ENCODE peak calls at places on chromosomes 16 and 17, in eight cellular contexts. One of them, this sample, is unnamed.
A peak's percentile ranks its signal among the peaks of the same experiment; 100 is the strongest.

GRCh38 chr17:73644145-73645049 is at the start of gene SDK2:
- DNase-seq in heart right ventricle: no peak
- DNase-seq in AG09319: no peak
- DNase-seq in Calu3: peak; percentile 12
- DNase-seq in mesothelial cell of epicardium: peak; percentile 65
- DNase-seq in hepatocyte: peak; percentile 53
- DNase-seq in chondrocyte: no peak
- DNase-seq in cardiac muscle cell: peak; percentile 5
- DNase-seq in this sample: peak; percentile 20

GRCh38 chr17:57406131-57406980 is 150.0 kb downstream of the MSI2 start:
- DNase-seq in chondrocyte: no peak
- DNase-seq in hepatocyte: no peak
- DNase-seq in mesothelial cell of epicardium: no peak
- DNase-seq in cardiac muscle cell: peak; percentile 76
- DNase-seq in AG09319: no peak
- DNase-seq in Calu3: no peak
- DNase-seq in heart right ventricle: no peak
- DNase-seq in this sample: no peak

GRCh38 chr16:74867281-74867849 is 92.7 kb upstream of the FA2H start:
- DNase-seq in Calu3: no peak
- DNase-seq in mesothelial cell of epicardium: no peak
- DNase-seq in AG09319: no peak
- DNase-seq in chondrocyte: no peak
- DNase-seq in cardiac muscle cell: no peak
- DNase-seq in heart right ventricle: no peak
- DNase-seq in hepatocyte: no peak
- DNase-seq in this sample: no peak

GRCh38 chr17:48187867-48188608 is 80.5 kb downstream of the SNX11 start:
- DNase-seq in Calu3: no peak
- DNase-seq in heart right ventricle: no peak
- DNase-seq in mesothelial cell of epicardium: no peak
- DNase-seq in chondrocyte: no peak
- DNase-seq in cardiac muscle cell: no peak
- DNase-seq in AG09319: no peak
- DNase-seq in hepatocyte: no peak
- DNase-seq in this sample: no peak

GRCh38 chr17:77794846-77795245 is 163.7 kb upstream of the TNRC6C start:
- DNase-seq in mesothelial cell of epicardium: no peak
- DNase-seq in chondrocyte: peak; percentile 61
- DNase-seq in cardiac muscle cell: no peak
- DNase-seq in AG09319: no peak
- DNase-seq in Calu3: no peak
- DNase-seq in hepatocyte: no peak
- DNase-seq in heart right ventricle: no peak
- DNase-seq in this sample: no peak

GRCh38 chr17:78558181-78558850 is 18.9 kb downstream of the DNAH17 start:
- DNase-seq in AG09319: no peak
- DNase-seq in Calu3: no peak
- DNase-seq in hepatocyte: no peak
- DNase-seq in cardiac muscle cell: peak; percentile 30
- DNase-seq in chondrocyte: no peak
- DNase-seq in heart right ventricle: no peak
- DNase-seq in mesothelial cell of epicardium: no peak
- DNase-seq in this sample: peak; percentile 67

GRCh38 chr17:39404542-39405378 is 3.3 kb upstream of the FBXL20 start:
- DNase-seq in mesothelial cell of epicardium: peak; percentile 30
- DNase-seq in AG09319: peak; percentile 41
- DNase-seq in hepatocyte: no peak
- DNase-seq in Calu3: peak; percentile 38
- DNase-seq in heart right ventricle: no peak
- DNase-seq in chondrocyte: no peak
- DNase-seq in cardiac muscle cell: peak; percentile 85
- DNase-seq in this sample: peak; percentile 86

GRCh38 chr17:65515959-65516948 is 45.2 kb downstream of the AXIN2 start:
- DNase-seq in mesothelial cell of epicardium: no peak
- DNase-seq in cardiac muscle cell: peak; percentile 50
- DNase-seq in chondrocyte: no peak
- DNase-seq in Calu3: no peak
- DNase-seq in heart right ventricle: no peak
- DNase-seq in hepatocyte: peak; percentile 58
- DNase-seq in AG09319: peak; percentile 60
- DNase-seq in this sample: no peak

GRCh38 chr16:75471723-75472634 is 7.5 kb upstream of the TMEM170A start:
- DNase-seq in chondrocyte: no peak
- DNase-seq in hepatocyte: peak; percentile 83
- DNase-seq in cardiac muscle cell: peak; percentile 78
- DNase-seq in heart right ventricle: no peak
- DNase-seq in Calu3: peak; percentile 64
- DNase-seq in AG09319: peak; percentile 36
- DNase-seq in mesothelial cell of epicardium: no peak
- DNase-seq in this sample: peak; percentile 69

GRCh38 chr17:17813055-17813724 is 23.6 kb downstream of the SREBF1 start:
- DNase-seq in AG09319: no peak
- DNase-seq in chondrocyte: no peak
- DNase-seq in heart right ventricle: no peak
- DNase-seq in cardiac muscle cell: no peak
- DNase-seq in Calu3: no peak
- DNase-seq in mesothelial cell of epicardium: no peak
- DNase-seq in hepatocyte: no peak
- DNase-seq in this sample: no peak

GRCh38 chr17:75547091-75547490 is 21.6 kb downstream of the LLGL2 start:
- DNase-seq in mesothelial cell of epicardium: no peak
- DNase-seq in cardiac muscle cell: no peak
- DNase-seq in heart right ventricle: no peak
- DNase-seq in Calu3: no peak
- DNase-seq in hepatocyte: no peak
- DNase-seq in AG09319: no peak
- DNase-seq in chondrocyte: no peak
- DNase-seq in this sample: no peak

GRCh38 chr16:24538756-24539294 is 541 bp upstream of the RBBP6 start:
- DNase-seq in hepatocyte: no peak
- DNase-seq in cardiac muscle cell: no peak
- DNase-seq in AG09319: no peak
- DNase-seq in Calu3: no peak
- DNase-seq in mesothelial cell of epicardium: no peak
- DNase-seq in heart right ventricle: no peak
- DNase-seq in chondrocyte: no peak
- DNase-seq in this sample: no peak

GRCh38 chr17:231191-231965 is 49.9 kb upstream of the DOC2B start:
- DNase-seq in chondrocyte: peak; percentile 77
- DNase-seq in AG09319: no peak
- DNase-seq in Calu3: no peak
- DNase-seq in hepatocyte: no peak
- DNase-seq in cardiac muscle cell: no peak
- DNase-seq in heart right ventricle: no peak
- DNase-seq in mesothelial cell of epicardium: peak; percentile 33
- DNase-seq in this sample: no peak

GRCh38 chr17:47703191-47703591 is 9.2 kb downstream of the TBKBP1 start:
- DNase-seq in heart right ventricle: no peak
- DNase-seq in Calu3: no peak
- DNase-seq in hepatocyte: no peak
- DNase-seq in AG09319: no peak
- DNase-seq in mesothelial cell of epicardium: no peak
- DNase-seq in chondrocyte: peak; percentile 89
- DNase-seq in cardiac muscle cell: no peak
- DNase-seq in this sample: no peak

GRCh38 chr16:70675851-70676513 is 9.9 kb downstream of the MTSS2 start:
- DNase-seq in mesothelial cell of epicardium: no peak
- DNase-seq in AG09319: no peak
- DNase-seq in Calu3: no peak
- DNase-seq in hepatocyte: no peak
- DNase-seq in heart right ventricle: peak; percentile 47
- DNase-seq in chondrocyte: no peak
- DNase-seq in cardiac muscle cell: no peak
- DNase-seq in this sample: no peak

GRCh38 chr17:57999010-57999495 is 8.0 kb downstream of the SRSF1 start:
- DNase-seq in mesothelial cell of epicardium: no peak
- DNase-seq in heart right ventricle: no peak
- DNase-seq in hepatocyte: no peak
- DNase-seq in chondrocyte: no peak
- DNase-seq in cardiac muscle cell: no peak
- DNase-seq in Calu3: no peak
- DNase-seq in AG09319: no peak
- DNase-seq in this sample: no peak

GRCh38 chr16:78916928-78917545 is 683.5 kb downstream of the MAF start:
- DNase-seq in Calu3: no peak
- DNase-seq in chondrocyte: no peak
- DNase-seq in cardiac muscle cell: no peak
- DNase-seq in heart right ventricle: no peak
- DNase-seq in AG09319: no peak
- DNase-seq in mesothelial cell of epicardium: no peak
- DNase-seq in hepatocyte: no peak
- DNase-seq in this sample: no peak

GRCh38 chr16:85358704-85359146 is 246.5 kb upstream of the CIBAR2 start:
- DNase-seq in heart right ventricle: no peak
- DNase-seq in mesothelial cell of epicardium: no peak
- DNase-seq in hepatocyte: no peak
- DNase-seq in Calu3: no peak
- DNase-seq in cardiac muscle cell: no peak
- DNase-seq in AG09319: no peak
- DNase-seq in chondrocyte: no peak
- DNase-seq in this sample: no peak

DNA sequence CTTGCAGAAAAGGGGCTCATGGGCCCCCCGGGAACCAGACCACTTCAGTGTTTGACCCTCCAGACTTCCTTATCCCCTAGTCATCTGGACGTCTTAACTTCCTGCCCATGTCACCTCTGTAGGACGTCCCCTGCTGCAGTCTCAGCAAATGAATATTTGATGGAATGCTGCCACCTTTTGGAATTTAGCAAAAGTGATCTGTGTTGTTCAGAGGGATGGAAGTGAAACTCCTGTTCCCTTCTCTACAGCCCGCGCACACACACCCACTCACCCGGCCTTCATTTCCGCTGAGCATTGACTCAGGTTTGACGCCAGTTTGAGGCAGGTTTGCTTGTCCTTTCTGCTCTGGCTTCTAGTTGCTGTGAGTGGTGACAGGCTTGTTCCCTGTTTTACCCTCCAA is 507.2 kb upstream of the EEF2KMT start:
- DNase-seq in cardiac muscle cell: no peak
- DNase-seq in AG09319: no peak
- DNase-seq in heart right ventricle: no peak
- DNase-seq in chondrocyte: no peak
- DNase-seq in Calu3: peak; percentile 49
- DNase-seq in mesothelial cell of epicardium: no peak
- DNase-seq in hepatocyte: peak; percentile 48
- DNase-seq in this sample: no peak
- TF ChIP-seq CTCF in cardiac muscle cell: no peak
- TF ChIP-seq CTCF in AG09319: no peak
- TF ChIP-seq CTCF in heart right ventricle: no peak
- TF ChIP-seq CTCF in chondrocyte: peak; percentile 24
- TF ChIP-seq CTCF in Calu3: peak; percentile 57
- TF ChIP-seq CTCF in mesothelial cell of epicardium: no peak
- TF ChIP-seq CTCF in hepatocyte: peak; percentile 48
- TF ChIP-seq CTCF in this sample: no peak

DNA sequence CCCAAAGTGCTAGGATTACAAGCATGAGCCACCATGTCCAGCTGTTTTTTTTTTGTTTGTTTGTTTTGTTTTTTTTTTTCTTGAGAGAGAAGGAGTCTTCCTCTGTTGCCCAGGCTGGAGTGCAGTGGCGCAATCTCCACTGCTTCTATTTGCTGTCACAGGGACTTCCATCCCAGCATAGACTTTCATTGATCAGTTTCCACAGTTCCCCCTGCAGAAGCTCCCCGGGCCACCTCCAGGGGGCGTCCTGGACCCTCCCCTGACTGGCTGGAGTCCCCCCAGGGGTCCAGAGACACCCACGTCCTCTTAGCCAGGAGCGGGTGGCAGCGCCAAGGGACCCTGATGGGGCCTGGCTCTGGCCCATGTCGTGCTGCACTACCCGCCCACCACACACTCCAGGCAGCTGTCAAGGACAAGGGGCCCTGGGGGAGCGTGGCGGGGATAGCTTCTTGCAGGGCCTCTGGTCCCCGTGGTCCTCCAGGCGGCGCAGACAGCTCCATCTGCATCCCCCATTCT is 3.1 kb upstream of the NPW start:
- DNase-seq in cardiac muscle cell: no peak
- DNase-seq in chondrocyte: no peak
- DNase-seq in hepatocyte: no peak
- DNase-seq in AG09319: no peak
- DNase-seq in mesothelial cell of epicardium: no peak
- DNase-seq in Calu3: peak; percentile 36
- DNase-seq in heart right ventricle: peak; percentile 21
- DNase-seq in this sample: no peak
- TF ChIP-seq CTCF in cardiac muscle cell: peak; percentile 50
- TF ChIP-seq CTCF in chondrocyte: peak; percentile 74
- TF ChIP-seq CTCF in hepatocyte: peak; percentile 35
- TF ChIP-seq CTCF in AG09319: peak; percentile 46
- TF ChIP-seq CTCF in mesothelial cell of epicardium: peak; percentile 22
- TF ChIP-seq CTCF in Calu3: peak; percentile 71
- TF ChIP-seq CTCF in heart right ventricle: no peak
- TF ChIP-seq CTCF in this sample: no peak

DNA sequence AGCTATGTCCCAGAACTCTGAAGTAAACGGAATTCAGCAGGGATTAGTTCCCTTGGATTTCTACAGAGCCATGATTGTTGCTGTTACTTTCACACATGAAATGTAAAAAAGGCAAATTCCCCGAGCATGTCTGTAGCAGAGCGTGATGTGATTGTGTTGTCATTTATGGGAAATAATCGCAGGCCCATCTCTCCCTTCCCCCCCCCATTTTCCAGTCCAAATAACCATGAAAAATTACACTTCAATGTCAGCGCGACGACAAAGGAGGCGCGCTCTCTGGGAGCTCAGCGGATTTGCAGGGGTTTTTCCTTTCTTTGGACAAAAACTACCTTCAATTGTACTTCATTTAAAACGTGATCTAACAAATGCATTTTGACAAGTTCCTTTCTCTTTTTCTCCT is 208.9 kb downstream of the ZFHX3 start:
- DNase-seq in chondrocyte: no peak
- DNase-seq in mesothelial cell of epicardium: no peak
- DNase-seq in Calu3: no peak
- DNase-seq in heart right ventricle: no peak
- DNase-seq in AG09319: no peak
- DNase-seq in cardiac muscle cell: no peak
- DNase-seq in hepatocyte: no peak
- DNase-seq in this sample: no peak
- TF ChIP-seq CTCF in chondrocyte: no peak
- TF ChIP-seq CTCF in mesothelial cell of epicardium: no peak
- TF ChIP-seq CTCF in Calu3: no peak
- TF ChIP-seq CTCF in heart right ventricle: no peak
- TF ChIP-seq CTCF in AG09319: no peak
- TF ChIP-seq CTCF in cardiac muscle cell: no peak
- TF ChIP-seq CTCF in hepatocyte: no peak
- TF ChIP-seq CTCF in this sample: no peak

GRCh38 chr16:28013392-28013791 is 50.1 kb downstream of the GSG1L start:
- DNase-seq in cardiac muscle cell: no peak
- DNase-seq in Calu3: no peak
- DNase-seq in chondrocyte: no peak
- DNase-seq in heart right ventricle: no peak
- DNase-seq in AG09319: no peak
- DNase-seq in hepatocyte: no peak
- DNase-seq in mesothelial cell of epicardium: no peak
- DNase-seq in this sample: no peak

GRCh38 chr16:28014851-28015250 is 48.7 kb downstream of the GSG1L start:
- DNase-seq in AG09319: no peak
- DNase-seq in Calu3: no peak
- DNase-seq in heart right ventricle: no peak
- DNase-seq in cardiac muscle cell: no peak
- DNase-seq in chondrocyte: no peak
- DNase-seq in mesothelial cell of epicardium: no peak
- DNase-seq in hepatocyte: no peak
- DNase-seq in this sample: no peak

GRCh38 chr16:28013878-28014277 is 49.6 kb downstream of the GSG1L start:
- DNase-seq in mesothelial cell of epicardium: no peak
- DNase-seq in AG09319: no peak
- DNase-seq in heart right ventricle: no peak
- DNase-seq in cardiac muscle cell: no peak
- DNase-seq in Calu3: no peak
- DNase-seq in hepatocyte: no peak
- DNase-seq in chondrocyte: no peak
- DNase-seq in this sample: no peak

GRCh38 chr16:28019218-28019617 is 44.3 kb downstream of the GSG1L start:
- DNase-seq in cardiac muscle cell: no peak
- DNase-seq in mesothelial cell of epicardium: no peak
- DNase-seq in chondrocyte: no peak
- DNase-seq in AG09319: no peak
- DNase-seq in heart right ventricle: no peak
- DNase-seq in Calu3: no peak
- DNase-seq in hepatocyte: no peak
- DNase-seq in this sample: no peak
- TF ChIP-seq CTCF in cardiac muscle cell: no peak
- TF ChIP-seq CTCF in mesothelial cell of epicardium: no peak
- TF ChIP-seq CTCF in chondrocyte: no peak
- TF ChIP-seq CTCF in AG09319: no peak
- TF ChIP-seq CTCF in heart right ventricle: no peak
- TF ChIP-seq CTCF in Calu3: no peak
- TF ChIP-seq CTCF in hepatocyte: no peak
- TF ChIP-seq CTCF in this sample: no peak

This sample was measured in RWPE1.